ENCODE peak calls at places on chromosomes 12 and 14, in seven cellular contexts. R is uterus, Q is PC-3, J is H1, H is tibial nerve, Y is tibial artery, Z is right atrium auricular region. V is an unnamed sample.

GRCh38 chr12:66708704-66709443 is 30.0 kb upstream of the GRIP1 start:
- DNase-seq in R (no peak), Q (peak), J (no peak), H (no peak), Y (no peak), Z (no peak), V (no peak)

GRCh38 chr14:96225745-96226151 is 21.1 kb downstream of the BDKRB2 start:
- DNase-seq in R (no peak), Q (peak), J (peak), H (no peak), Y (no peak), Z (no peak), V (no peak)

GRCh38 chr12:109098142-109098652 is 800 bp downstream of the UNG start:
- DNase-seq in R (no peak), Q (peak), J (no peak), H (peak), Y (peak), Z (no peak), V (peak)

GRCh38 chr12:29516431-29516875 is 19.0 kb upstream of the OVCH1 start:
- DNase-seq in R (no peak), Q (peak), J (no peak), H (no peak), Y (no peak), Z (no peak), V (no peak)

GRCh38 chr14:34843011-34843554 is 32.1 kb downstream of the BAZ1A start:
- DNase-seq in R (no peak), Q (peak), J (no peak), H (no peak), Y (no peak), Z (no peak), V (no peak)

GRCh38 chr12:116539905-116540482 is 19.2 kb upstream of the MAP1LC3B2 start:
- DNase-seq in R (peak), Q (peak), J (no peak), H (peak), Y (peak), Z (no peak), V (peak)

GRCh38 chr14:65359503-65359902 is 53.0 kb upstream of the FUT8 start:
- DNase-seq in R (no peak), Q (peak), J (no peak), H (no peak), Y (no peak), Z (no peak), V (no peak)

GRCh38 chr12:109033239-109034196 is 12.7 kb upstream of the SVOP start:
- DNase-seq in R (no peak), Q (no peak), J (no peak), H (no peak), Y (no peak), Z (no peak), V (no peak)

GRCh38 chr12:123546281-123546680 is 12.8 kb upstream of the RILPL1 start:
- DNase-seq in R (no peak), Q (peak), J (no peak), H (no peak), Y (no peak), Z (no peak), V (no peak)

GRCh38 chr12:43988838-43989560 is 153.1 kb downstream of the TMEM117 start:
- DNase-seq in R (no peak), Q (peak), J (no peak), H (no peak), Y (no peak), Z (no peak), V (no peak)

GRCh38 chr12:55717397-55718007 is 1.7 kb downstream of the BLOC1S1 start:
- DNase-seq in R (no peak), Q (peak), J (no peak), H (no peak), Y (no peak), Z (no peak), V (no peak)

GRCh38 chr14:106185837-106186233 is 659.5 kb downstream of the TMEM121 start:
- DNase-seq in R (no peak), Q (no peak), J (no peak), H (no peak), Y (no peak), Z (no peak), V (no peak)

GRCh38 chr14:98018626-98019025 is 1221.4 kb downstream of the VRK1 start:
- DNase-seq in R (no peak), Q (no peak), J (no peak), H (no peak), Y (no peak), Z (no peak), V (no peak)

DNA sequence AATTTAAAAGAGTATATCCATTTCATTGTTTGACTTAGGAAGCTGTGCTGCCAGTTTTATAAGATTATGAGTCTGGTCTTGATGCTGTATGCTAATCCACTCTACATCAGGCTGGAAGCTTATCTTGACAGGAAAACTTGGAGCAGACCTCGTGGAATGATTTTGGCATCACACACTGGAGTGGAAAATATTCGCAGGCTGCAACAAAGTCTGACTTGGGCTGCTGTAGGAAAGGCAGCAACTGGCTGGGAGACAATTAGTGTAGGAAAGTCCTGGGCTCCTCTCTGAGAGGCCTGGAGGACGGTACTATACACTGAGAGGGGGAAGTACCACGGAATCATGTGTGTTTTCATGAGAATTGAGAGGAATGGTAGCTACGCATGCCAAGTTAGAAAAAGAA is 383.6 kb downstream of the ETNK1 start:
- DNase-seq in R (no peak), Q (no peak), J (no peak), H (no peak), Y (no peak), Z (no peak), V (no peak)
- H3K27ac ChIP-seq in R (no peak), Q (no peak), J (no peak), H (no peak), Y (peak), Z (no peak), V (no peak)

GRCh38 chr12:68367136-68367535 is 35.0 kb upstream of the MDM1 start:
- DNase-seq in R (no peak), Q (no peak), J (no peak), H (no peak), Y (no peak), Z (no peak), V (no peak)

GRCh38 chr12:68370006-68370590 is 37.9 kb upstream of the MDM1 start:
- DNase-seq in R (no peak), Q (peak), J (no peak), H (no peak), Y (no peak), Z (no peak), V (no peak)

GRCh38 chr12:68370667-68371066 is 38.5 kb upstream of the MDM1 start:
- DNase-seq in R (no peak), Q (no peak), J (no peak), H (no peak), Y (no peak), Z (no peak), V (no peak)

GRCh38 chr12:68367903-68368302 is 35.7 kb upstream of the MDM1 start:
- DNase-seq in R (no peak), Q (no peak), J (no peak), H (no peak), Y (no peak), Z (no peak), V (no peak)

GRCh38 chr12:68368332-68368731 is 36.2 kb upstream of the MDM1 start:
- DNase-seq in R (no peak), Q (no peak), J (no peak), H (no peak), Y (no peak), Z (no peak), V (no peak)
- TF ChIP-seq CTCF in R (no peak), Q (no peak), J (no peak), H (no peak), Y (no peak), Z (no peak), V (no peak)

GRCh38 chr12:75877588-75878381 is 153.8 kb downstream of the PHLDA1 start:
- DNase-seq in R (no peak), Q (no peak), J (no peak), H (no peak), Y (no peak), Z (no peak), V (no peak)
- H3K27ac ChIP-seq in R (no peak), Q (no peak), J (no peak), H (no peak), Y (no peak), Z (no peak), V (no peak)

DNA sequence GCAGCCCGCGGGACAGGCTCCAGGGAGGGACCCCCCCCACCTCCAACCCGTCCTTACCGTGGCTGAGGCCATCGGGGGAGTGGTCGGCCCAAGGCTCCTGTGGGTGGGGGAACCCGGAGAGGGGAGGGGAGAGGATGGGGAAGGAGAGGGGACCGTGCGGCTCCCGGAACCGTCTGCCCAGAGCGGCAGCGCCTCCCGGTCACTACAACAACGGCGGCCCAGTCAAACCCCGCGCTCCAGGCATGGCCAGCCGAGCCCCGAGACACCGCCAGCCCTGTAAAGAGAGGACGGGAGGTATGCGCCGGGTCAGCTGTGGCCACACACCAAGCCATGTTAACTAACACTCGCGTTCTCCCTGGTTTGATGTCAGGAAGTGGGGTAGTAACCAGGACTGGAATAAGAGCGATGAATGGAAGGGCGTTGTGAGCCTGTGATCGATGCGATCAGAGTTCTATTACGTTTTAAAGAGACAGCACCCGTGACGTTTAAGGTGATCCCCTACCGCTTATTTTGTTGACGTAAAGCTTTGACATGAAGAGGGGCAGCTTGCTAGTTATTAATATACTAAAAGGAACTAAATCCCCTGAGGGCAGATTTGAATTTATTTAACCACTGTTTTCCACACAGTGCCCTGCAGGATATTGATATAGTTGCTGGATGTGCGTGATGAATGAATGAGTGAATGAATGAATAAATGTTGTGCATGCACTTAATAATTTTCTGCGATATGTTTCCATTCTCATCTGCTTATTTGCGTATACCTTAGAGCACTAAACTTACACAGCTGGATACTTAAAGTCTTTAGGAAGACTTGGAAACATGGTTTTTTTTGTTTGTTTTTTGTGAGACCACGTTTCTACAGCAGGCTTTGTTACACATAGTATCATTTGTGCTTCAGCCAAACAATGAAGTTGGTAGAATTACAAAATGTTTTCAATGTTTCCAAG is at the start of gene POC1B:
- DNase-seq in R (peak), Q (peak), J (peak), H (peak), Y (peak), Z (peak), V (peak)
- TF ChIP-seq CTCF in R (peak), Q (no peak), J (no peak), H (no peak), Y (no peak), Z (no peak), V (no peak)

GRCh38 chr12:49872381-49872780 is 29.5 kb upstream of the BCDIN3D start:
- DNase-seq in R (no peak), Q (no peak), J (no peak), H (no peak), Y (no peak), Z (no peak), V (no peak)

GRCh38 chr12:49874142-49874897 is 29.4 kb downstream of the FAIM2 start:
- DNase-seq in R (peak), Q (no peak), J (no peak), H (no peak), Y (no peak), Z (peak), V (no peak)

GRCh38 chr12:49872781-49873181 is 29.9 kb upstream of the BCDIN3D start:
- DNase-seq in R (peak), Q (no peak), J (no peak), H (no peak), Y (no peak), Z (peak), V (no peak)

GRCh38 chr12:49875115-49875720 is 28.5 kb downstream of the FAIM2 start:
- DNase-seq in R (no peak), Q (no peak), J (no peak), H (no peak), Y (no peak), Z (no peak), V (no peak)

DNA sequence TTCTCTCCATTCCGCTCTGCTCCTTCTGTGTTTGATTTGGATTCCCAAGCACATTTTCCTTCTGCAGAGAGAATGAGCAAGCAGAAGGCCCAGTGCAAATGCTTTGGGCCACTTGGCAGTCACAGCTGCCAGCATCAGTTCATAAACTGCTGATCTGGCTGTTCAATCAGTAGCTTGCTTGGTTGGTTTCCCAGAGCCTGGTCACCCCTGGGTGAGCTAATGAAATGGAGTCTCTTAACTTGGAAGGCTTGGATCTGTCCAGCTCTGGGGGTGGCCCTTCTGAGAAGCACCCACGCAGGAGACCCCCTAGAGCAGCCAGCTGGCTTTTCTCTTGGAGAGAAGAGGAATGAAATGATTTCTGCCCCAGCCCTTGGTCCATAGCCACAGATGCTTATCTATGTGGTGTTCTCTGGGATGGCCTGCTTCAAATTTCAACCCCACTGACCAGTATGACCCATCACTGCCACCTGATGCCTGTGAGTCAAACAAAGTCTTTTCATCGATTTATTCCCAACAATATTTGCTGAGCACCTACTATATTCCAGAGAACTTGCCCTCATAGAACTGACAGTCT is 30.3 kb downstream of the FAIM2 start:
- DNase-seq in R (peak), Q (peak), J (no peak), H (no peak), Y (no peak), Z (peak), V (no peak)
- H3K27ac ChIP-seq in R (no peak), Q (no peak), J (no peak), H (no peak), Y (no peak), Z (no peak), V (no peak)

GRCh38 chr12:9798008-9798619 is 29.2 kb upstream of the KLRF1 start:
- DNase-seq in R (no peak), Q (peak), J (peak), H (peak), Y (no peak), Z (no peak), V (no peak)
- TF ChIP-seq CTCF in R (peak), Q (peak), J (peak), H (no peak), Y (no peak), Z (peak), V (no peak)

GRCh38 chr14:68132722-68133121 is 313.1 kb downstream of the RAD51B start:
- DNase-seq in R (no peak), Q (no peak), J (no peak), H (no peak), Y (no peak), Z (no peak), V (no peak)

GRCh38 chr14:68133856-68134255 is 314.3 kb downstream of the RAD51B start:
- DNase-seq in R (no peak), Q (no peak), J (no peak), H (no peak), Y (no peak), Z (no peak), V (no peak)

GRCh38 chr14:68137704-68138619 is 318.4 kb downstream of the RAD51B start:
- DNase-seq in R (peak), Q (peak), J (peak), H (peak), Y (no peak), Z (peak), V (peak)

GRCh38 chr14:68135028-68135427 is 315.4 kb downstream of the RAD51B start:
- DNase-seq in R (no peak), Q (no peak), J (no peak), H (no peak), Y (no peak), Z (no peak), V (no peak)

GRCh38 chr14:68135566-68135965 is 316.0 kb downstream of the RAD51B start:
- DNase-seq in R (no peak), Q (no peak), J (no peak), H (no peak), Y (no peak), Z (no peak), V (no peak)
- H3K27ac ChIP-seq in R (peak), Q (no peak), J (no peak), H (no peak), Y (peak), Z (no peak), V (peak)

V was measured in sigmoid colon.